ENCODE peak calls at places on chromosomes 1 and 21, in five cellular contexts. U is stimulated activated CD4-positive, alpha-beta T cell treated with anti-CD3 and anti-CD28 coated beads, Interleukin-4, amount 100 ng/mL, for 48 hours; H is HAP-1; N is foreskin keratinocyte; A is smooth muscle cell of the brain vasculature. S is an unnamed sample.

GRCh38 chr1:243713470-243714186 is 136.4 kb downstream of the AKT3 start:
- DNase-seq in U (no peak), H (peak; percentile 97), N (no peak), A (no peak), S (no peak)

GRCh38 chr1:69185378-69185777 is 382.3 kb upstream of the LRRC7 start:
- DNase-seq in U (no peak), H (no peak), N (no peak), A (no peak), S (no peak)

GRCh38 chr1:205189162-205189561 is 22.3 kb downstream of the DSTYK start:
- DNase-seq in U (no peak), H (no peak), N (no peak), A (no peak), S (no peak)

GRCh38 chr1:221327954-221328353 is 413.9 kb downstream of the DUSP10 start:
- DNase-seq in U (no peak), H (no peak), N (no peak), A (no peak), S (no peak)

GRCh38 chr1:234607091-234608025 is 2.6 kb downstream of the IRF2BP2 start:
- DNase-seq in U (no peak), H (peak; percentile 83), N (peak; percentile 39), A (no peak), S (no peak)

GRCh38 chr1:27520651-27521050 is 30.7 kb upstream of the WASF2 start:
- DNase-seq in U (no peak), H (no peak), N (no peak), A (no peak), S (no peak)

GRCh38 chr1:56435434-56436337 is 143.7 kb downstream of the PLPP3 start:
- DNase-seq in U (no peak), H (no peak), N (no peak), A (no peak), S (no peak)

GRCh38 chr1:98794196-98794886 is 132.8 kb downstream of the SNX7 start:
- DNase-seq in U (peak; percentile 19), H (peak; percentile 53), N (peak; percentile 60), A (peak; percentile 39), S (peak; percentile 62)

GRCh38 chr1:183956559-183957188 is 80.9 kb downstream of the COLGALT2 start:
- DNase-seq in U (peak; percentile 28), H (no peak), N (peak; percentile 79), A (no peak), S (peak; percentile 44)

GRCh38 chr1:58545591-58546519 is 671 bp downstream of the OMA1 start:
- DNase-seq in U (peak; percentile 64), H (peak; percentile 28), N (peak; percentile 64), A (peak; percentile 45), S (peak; percentile 76)

GRCh38 chr1:55275151-55275748 is 60.1 kb upstream of the USP24 start:
- DNase-seq in U (no peak), H (no peak), N (no peak), A (no peak), S (no peak)

GRCh38 chr1:247007511-247008405 is at the start of gene ZNF695:
- DNase-seq in U (peak; percentile 41), H (peak; percentile 95), N (peak; percentile 93), A (peak; percentile 89), S (peak; percentile 82)

GRCh38 chr21:34534522-34534921 is 22.5 kb upstream of the KCNE1 start:
- DNase-seq in U (no peak), H (no peak), N (no peak), A (no peak), S (no peak)

GRCh38 chr1:29709711-29710169 is 473.4 kb downstream of the PTPRU start:
- DNase-seq in U (no peak), H (no peak), N (peak; percentile 98), A (no peak), S (no peak)

GRCh38 chr21:42174173-42174572 is 44.8 kb upstream of the ABCG1 start:
- DNase-seq in U (no peak), H (no peak), N (no peak), A (no peak), S (no peak)

GRCh38 chr1:11478571-11479374 is at the start of gene DISP3:
- DNase-seq in U (peak; percentile 71), H (peak; percentile 77), N (peak; percentile 44), A (peak; percentile 12), S (peak; percentile 10)

GRCh38 chr1:179079113-179079761 is 2.6 kb upstream of the TOR3A start:
- DNase-seq in U (peak; percentile 28), H (peak; percentile 79), N (peak; percentile 52), A (peak; percentile 41), S (peak; percentile 68)

GRCh38 chr1:234217316-234217840 is 155.9 kb upstream of the COA6 start:
- DNase-seq in U (no peak), H (no peak), N (no peak), A (no peak), S (no peak)

GRCh38 chr1:107669996-107670395 is 295.0 kb downstream of the VAV3 start:
- DNase-seq in U (no peak), H (no peak), N (peak; percentile 74), A (no peak), S (peak; percentile 67)

GRCh38 chr21:14120091-14120734 is 90.5 kb downstream of the LIPI start:
- DNase-seq in U (peak; percentile 34), H (peak; percentile 37), N (no peak), A (no peak), S (no peak)

GRCh38 chr1:10424034-10424433 is 6.2 kb upstream of the CENPS start:
- DNase-seq in U (no peak), H (no peak), N (no peak), A (no peak), S (peak; percentile 31)

GRCh38 chr21:35525443-35525842 is 476.3 kb upstream of the RUNX1 start:
- DNase-seq in U (no peak), H (no peak), N (peak; percentile 73), A (no peak), S (no peak)

GRCh38 chr1:57800341-57800740 is 376.5 kb upstream of the DAB1 start:
- DNase-seq in U (no peak), H (no peak), N (no peak), A (no peak), S (no peak)

GRCh38 chr1:40226187-40226586 is 21.6 kb upstream of the TMCO2 start:
- DNase-seq in U (no peak), H (no peak), N (no peak), A (no peak), S (no peak)

GRCh38 chr21:34885636-34886553 is 163.2 kb downstream of the RUNX1 start:
- DNase-seq in U (no peak), H (peak; percentile 67), N (no peak), A (no peak), S (peak; percentile 62)

GRCh38 chr21:37821791-37822450 is 94.3 kb downstream of the KCNJ6 start:
- DNase-seq in U (no peak), H (no peak), N (peak; percentile 73), A (no peak), S (no peak)

GRCh38 chr21:43884012-43884860 is 19.2 kb downstream of the AGPAT3 start:
- DNase-seq in U (peak; percentile 35), H (no peak), N (peak; percentile 37), A (no peak), S (peak; percentile 78)

GRCh38 chr1:86773331-86774288 is 69.2 kb downstream of the SH3GLB1 start:
- DNase-seq in U (no peak), H (no peak), N (peak; percentile 70), A (no peak), S (no peak)

GRCh38 chr1:204152310-204153044 is 633 bp upstream of the ETNK2 start:
- DNase-seq in U (no peak), H (no peak), N (no peak), A (no peak), S (no peak)

GRCh38 chr1:18926315-18927081 is 24.1 kb upstream of the ALDH4A1 start:
- DNase-seq in U (peak; percentile 84), H (no peak), N (peak; percentile 97), A (no peak), S (peak; percentile 63)

S was measured in mucosa of gallbladder.